ENCODE peak calls at places on chromosome 5, in six cellular contexts. U is HCT116; E is GM23248; N is CD8-positive, alpha-beta memory T cell; O is tibial nerve; L is brain microvascular endothelial cell. W is an unnamed sample.

GRCh38 chr5:147190236-147190815 is 44.5 kb upstream of the STK32A start:
- DNase-seq in U (no peak), N (no peak), E (peak; percentile 19), O (no peak), L (no peak), W (no peak)

GRCh38 chr5:158074992-158075769 is 216.2 kb upstream of the CLINT1 start:
- DNase-seq in O (peak; percentile 35), U (peak; percentile 42), L (peak; percentile 90), E (peak; percentile 89), N (peak; percentile 31), W (peak; percentile 77)

GRCh38 chr5:9932770-9933169 is 302.6 kb upstream of the TAS2R1 start:
- DNase-seq in N (no peak), O (no peak), E (peak; percentile 85), L (peak; percentile 92), U (peak; percentile 1), W (no peak)

GRCh38 chr5:1224631-1225030 is 550 bp upstream of the SLC6A18 start:
- DNase-seq in O (no peak), U (no peak), E (no peak), L (no peak), N (no peak), W (no peak)

GRCh38 chr5:133337795-133338445 is 274.4 kb downstream of the FSTL4 start:
- DNase-seq in N (no peak), L (no peak), E (no peak), U (no peak), O (no peak), W (no peak)

GRCh38 chr5:27682600-27682999 is 644.2 kb upstream of the CDH9 start:
- DNase-seq in N (no peak), E (no peak), L (peak; percentile 21), U (no peak), O (no peak), W (no peak)

GRCh38 chr5:82150562-82150961 is 127.6 kb downstream of the RPS23 start:
- DNase-seq in E (peak; percentile 23), O (no peak), N (no peak), L (no peak), U (no peak), W (no peak)

GRCh38 chr5:145689235-145689634 is 145.9 kb downstream of the PRELID2 start:
- DNase-seq in E (no peak), O (no peak), U (no peak), L (no peak), N (no peak), W (no peak)

GRCh38 chr5:170144286-170145023 is 38.8 kb downstream of the FOXI1 start:
- DNase-seq in U (no peak), L (no peak), O (no peak), N (no peak), E (no peak), W (no peak)

GRCh38 chr5:149959406-149960236 is 937 bp upstream of the SLC26A2 start:
- DNase-seq in U (peak; percentile 87), O (no peak), N (peak; percentile 18), L (peak; percentile 69), E (peak; percentile 88), W (no peak)

GRCh38 chr5:114223866-114224265 is 138.0 kb upstream of the KCNN2 start:
- DNase-seq in U (peak; percentile 22), L (peak; percentile 20), E (peak; percentile 6), O (no peak), N (no peak), W (no peak)

GRCh38 chr5:72138943-72139467 is 31.7 kb downstream of the MAP1B start:
- DNase-seq in U (no peak), O (no peak), L (peak; percentile 94), E (peak; percentile 97), N (no peak), W (no peak)

GRCh38 chr5:97044057-97044456 is 98.4 kb downstream of the LIX1 start:
- DNase-seq in O (no peak), E (peak; percentile 47), N (no peak), U (peak; percentile 4), L (peak; percentile 12), W (peak; percentile 62)

GRCh38 chr5:167208911-167209310 is 1082.5 kb upstream of the WWC1 start:
- DNase-seq in U (no peak), O (no peak), N (no peak), L (no peak), E (no peak), W (no peak)

GRCh38 chr5:92939428-92939827 is 641.6 kb downstream of the NR2F1-AS1 start:
- DNase-seq in N (no peak), U (no peak), O (no peak), L (no peak), E (no peak), W (no peak)

GRCh38 chr5:165805756-165806155 is 2300.3 kb downstream of the MAT2B start:
- DNase-seq in E (no peak), N (no peak), O (no peak), U (no peak), L (no peak), W (no peak)

GRCh38 chr5:40165106-40165788 is 514.5 kb upstream of the PTGER4 start:
- DNase-seq in U (no peak), O (no peak), E (no peak), L (no peak), N (no peak), W (no peak)

GRCh38 chr5:45779874-45780671 is 83.9 kb upstream of the HCN1 start:
- DNase-seq in N (no peak), E (no peak), O (no peak), L (no peak), U (no peak), W (no peak)

GRCh38 chr5:124403281-124403680 is 343.2 kb downstream of the ZNF608 start:
- DNase-seq in U (peak; percentile 27), N (no peak), E (no peak), O (no peak), L (no peak), W (no peak)

GRCh38 chr5:14142856-14143508 is at the start of gene TRIO:
- DNase-seq in O (peak; percentile 83), L (peak; percentile 90), N (peak; percentile 73), U (peak; percentile 77), E (peak; percentile 92), W (peak; percentile 96)
- H3K27me3 ChIP-seq in O (no peaks in the 10 kb centered on the region), L (no peaks in the 10 kb centered on the region), N (peaks cover 10% of the 10 kb centered on the region), U (no peaks in the 10 kb centered on the region), E (no peaks in the 10 kb centered on the region), W (no peaks in the 10 kb centered on the region)

GRCh38 chr5:135031146-135031812 is 2.7 kb downstream of the PITX1 start:
- DNase-seq in U (no peak), E (no peak), N (no peak), O (no peak), L (no peak), W (peak; percentile 65)

GRCh38 chr5:135030123-135030517 is 3.9 kb downstream of the PITX1 start:
- DNase-seq in E (no peak), N (no peak), L (no peak), U (no peak), O (no peak), W (no peak)

GRCh38 chr5:135031813-135032612 is 2.0 kb downstream of the PITX1 start:
- DNase-seq in O (no peak), E (no peak), N (no peak), L (no peak), U (no peak), W (no peak)

GRCh38 chr5:135029468-135030122 is 4.4 kb downstream of the PITX1 start:
- DNase-seq in O (no peak), L (no peak), U (no peak), N (no peak), E (no peak), W (no peak)

GRCh38 chr5:135030691-135031145 is 3.3 kb downstream of the PITX1 start:
- DNase-seq in E (no peak), O (no peak), L (no peak), U (no peak), N (no peak), W (no peak)
- H3K27me3 ChIP-seq in E (peaks cover 88% of the 10 kb centered on the region), O (peaks cover 95% of the 10 kb centered on the region), L (peaks cover 86% of the 10 kb centered on the region), U (no peaks in the 10 kb centered on the region), N (peaks cover 22% of the 10 kb centered on the region), W (peaks cover 93% of the 10 kb centered on the region)

GRCh38 chr5:172575416-172575815 is 65.6 kb upstream of the NEURL1B start:
- DNase-seq in U (no peak), N (no peak), L (no peak), E (no peak), O (no peak), W (no peak)

GRCh38 chr5:172575816-172576215 is 65.2 kb upstream of the NEURL1B start:
- DNase-seq in L (no peak), N (no peak), U (no peak), E (no peak), O (no peak), W (no peak)

GRCh38 chr5:172573115-172573882 is 67.8 kb upstream of the NEURL1B start:
- DNase-seq in O (no peak), N (no peak), U (no peak), E (no peak), L (no peak), W (no peak)

GRCh38 chr5:172574845-172575170 is 66.3 kb upstream of the NEURL1B start:
- DNase-seq in E (no peak), N (no peak), U (no peak), O (no peak), L (no peak), W (no peak)

DNA sequence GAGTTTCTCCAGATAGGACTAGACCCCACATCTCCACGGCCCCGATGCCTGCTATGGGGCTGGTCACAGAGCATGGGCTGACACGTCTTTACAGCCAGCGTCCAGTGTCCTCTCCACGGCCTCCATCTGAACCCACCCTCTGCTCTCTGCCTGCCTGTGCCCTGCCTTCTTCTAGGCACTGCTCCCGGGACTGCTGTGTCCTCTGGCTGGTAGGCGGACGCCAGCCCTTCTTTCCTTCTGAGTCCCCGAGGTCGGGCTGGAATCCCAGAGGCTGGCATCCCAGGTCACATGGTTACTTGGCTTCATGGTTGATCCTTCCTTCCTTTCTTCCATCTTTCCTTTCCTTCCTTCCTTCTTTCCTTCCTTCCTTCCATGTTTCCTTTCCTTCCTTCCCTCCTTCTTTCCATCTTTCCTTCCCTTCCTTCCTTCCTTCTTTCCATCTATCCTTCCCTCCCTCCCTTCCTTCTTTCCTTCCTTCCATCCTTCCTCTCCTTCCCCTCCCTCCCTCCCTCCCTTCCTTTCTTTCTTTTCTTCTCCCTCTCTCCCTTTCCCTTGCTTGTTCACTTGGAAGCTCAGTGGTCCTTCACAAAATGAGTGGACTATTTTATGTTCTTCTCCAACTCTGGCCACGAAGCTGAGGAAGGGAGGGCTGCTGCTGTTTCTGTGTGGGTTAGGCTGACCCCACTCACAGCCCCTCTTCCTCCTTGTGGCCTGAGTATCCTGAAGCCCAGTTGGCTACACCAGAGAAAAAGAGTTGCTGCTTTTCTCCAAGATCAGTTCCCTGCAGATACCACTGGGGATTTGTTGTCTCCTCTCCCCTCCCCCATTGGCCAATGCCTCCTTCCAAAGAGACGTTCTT is 66.8 kb upstream of the NEURL1B start:
- DNase-seq in U (no peak), L (no peak), E (no peak), N (no peak), O (no peak), W (no peak)
- H3K27me3 ChIP-seq in U (peaks cover 19% of the 10 kb centered on the region), L (peaks cover 21% of the 10 kb centered on the region), E (peaks cover 45% of the 10 kb centered on the region), N (no peaks in the 10 kb centered on the region), O (no peaks in the 10 kb centered on the region), W (no peaks in the 10 kb centered on the region)

DNA sequence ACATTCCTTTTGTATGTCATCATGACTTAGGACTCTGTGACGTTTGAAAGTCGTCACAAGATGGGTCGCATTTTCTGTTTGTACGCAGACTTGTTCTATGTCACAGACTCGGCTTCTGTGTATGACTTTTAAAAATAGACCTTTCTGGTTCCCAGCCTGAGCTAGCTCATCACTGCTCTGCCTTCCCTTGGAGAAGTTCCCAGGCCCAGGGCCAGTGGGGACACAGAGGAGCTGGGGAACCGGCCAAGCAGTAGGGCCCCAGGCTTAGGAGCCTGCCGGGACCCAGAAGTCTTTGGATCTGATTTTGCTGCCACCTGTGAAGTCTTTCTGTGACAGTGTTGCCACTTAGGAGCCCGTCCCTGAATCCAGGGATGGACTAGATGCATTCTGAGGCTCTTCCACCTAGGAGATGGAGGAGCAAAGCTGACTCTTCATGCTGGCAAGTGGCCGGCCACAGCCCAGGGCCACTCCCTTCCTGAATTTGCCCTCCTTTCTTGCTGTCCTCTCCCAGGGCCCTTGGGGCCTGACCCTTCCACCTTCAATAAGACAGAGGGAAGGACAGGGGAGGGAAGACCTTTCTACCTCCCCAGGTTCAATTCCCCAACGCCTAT is 18.1 kb upstream of the UBE2QL1 start:
- DNase-seq in O (no peak), E (no peak), L (no peak), N (no peak), U (no peak), W (peak; percentile 77)
- H3K27me3 ChIP-seq in O (no peaks in the 10 kb centered on the region), E (peaks cover 10% of the 10 kb centered on the region), L (no peaks in the 10 kb centered on the region), N (no peaks in the 10 kb centered on the region), U (peaks cover 31% of the 10 kb centered on the region), W (no peaks in the 10 kb centered on the region)

W was measured in sigmoid colon.